ENCODE peak calls at places on chromosome 13, in seven cellular contexts. X is Peyer's patch; M is fibroblast of lung; R is body of pancreas; L is naive thymus-derived CD4-positive, alpha-beta T cell; C is tibial nerve; Q is endothelial cell of umbilical vein. H is an unnamed sample. For H3K4me1, the result is how much of the 10 kb centered on the place peaks cover.

GRCh38 chr13:24605923-24606372 is 74.3 kb upstream of the ATP12A start:
- DNase-seq in Q (no peak), X (no peak), L (peak), M (peak), R (no peak), C (no peak), H (peak)

GRCh38 chr13:93233997-93234416 is 7.4 kb downstream of the GPC6 start:
- DNase-seq in X (no peak), Q (no peak), C (no peak), L (no peak), M (no peak), R (no peak), H (peak)

GRCh38 chr13:98216135-98216565 is 39.1 kb upstream of the RNF113B start:
- DNase-seq in X (no peak), Q (peak), R (peak), M (peak), L (no peak), C (no peak), H (no peak)

GRCh38 chr13:47110141-47110540 is 213.3 kb upstream of the HTR2A start:
- DNase-seq in L (no peak), M (no peak), R (no peak), X (no peak), Q (no peak), C (no peak), H (no peak)

GRCh38 chr13:108460043-108460442 is 169.4 kb upstream of the MYO16 start:
- DNase-seq in X (no peak), R (no peak), M (no peak), Q (no peak), L (no peak), C (no peak), H (no peak)

GRCh38 chr13:113997845-113998751 is 24.2 kb upstream of the C13orf46 start:
- DNase-seq in M (peak), R (peak), L (no peak), X (no peak), Q (no peak), C (peak), H (no peak)

GRCh38 chr13:46327256-46327655 is 59.8 kb downstream of the RUBCNL start:
- DNase-seq in Q (no peak), M (no peak), L (no peak), C (no peak), X (no peak), R (no peak), H (no peak)

GRCh38 chr13:43835701-43836100 is 43.8 kb downstream of the CCDC122 start:
- DNase-seq in R (no peak), M (peak), C (no peak), Q (no peak), L (no peak), X (no peak), H (no peak)

GRCh38 chr13:73837147-73837546 is 297.1 kb downstream of the KLF12 start:
- DNase-seq in Q (no peak), M (no peak), R (no peak), X (no peak), L (no peak), C (no peak), H (no peak)

GRCh38 chr13:23699271-23699670 is 129.1 kb downstream of the TNFRSF19 start:
- DNase-seq in M (no peak), Q (no peak), L (no peak), C (no peak), X (no peak), R (no peak), H (no peak)

GRCh38 chr13:113115363-113116205 is 7.0 kb upstream of the F10 start:
- DNase-seq in X (no peak), C (no peak), R (peak), Q (no peak), M (no peak), L (no peak), H (no peak)

GRCh38 chr13:51684076-51684475 is 99.8 kb downstream of the WDFY2 start:
- DNase-seq in L (no peak), Q (no peak), M (no peak), X (no peak), C (no peak), R (no peak), H (no peak)

GRCh38 chr13:93819331-93819730 is 592.7 kb downstream of the GPC6 start:
- DNase-seq in X (no peak), C (no peak), R (no peak), Q (no peak), M (no peak), L (no peak), H (no peak)

GRCh38 chr13:31545616-31546015 is 193.7 kb upstream of the RXFP2 start:
- DNase-seq in R (no peak), C (no peak), L (no peak), Q (peak), M (no peak), X (no peak), H (no peak)

GRCh38 chr13:36362251-36362650 is 16.1 kb upstream of the SPART start:
- DNase-seq in L (no peak), X (no peak), R (no peak), M (peak), C (no peak), Q (no peak), H (no peak)

GRCh38 chr13:66341978-66342377 is 888.2 kb downstream of the PCDH9 start:
- DNase-seq in Q (no peak), L (no peak), M (peak), C (no peak), R (no peak), X (no peak), H (no peak)

GRCh38 chr13:74136089-74136658 is 2.0 kb upstream of the KLF12 start:
- DNase-seq in C (peak), M (peak), Q (peak), X (peak), R (no peak), L (peak), H (no peak)

GRCh38 chr13:46113596-46113995 is 8.8 kb upstream of the CPB2 start:
- DNase-seq in Q (no peak), R (peak), C (no peak), L (no peak), X (no peak), M (no peak), H (no peak)

GRCh38 chr13:52851153-52851962 is 2.9 kb upstream of the PCDH8 start:
- DNase-seq in L (no peak), C (peak), X (peak), M (peak), R (peak), Q (no peak), H (peak)

GRCh38 chr13:22463089-22463488 is 717.7 kb upstream of the SGCG start:
- DNase-seq in X (no peak), Q (no peak), C (no peak), R (no peak), M (no peak), L (no peak), H (no peak)

GRCh38 chr13:113857531-113858195 is 6.2 kb downstream of the GAS6 start:
- DNase-seq in M (no peak), L (no peak), C (no peak), Q (no peak), R (peak), X (peak), H (no peak)

GRCh38 chr13:93318538-93318937 is 91.9 kb downstream of the GPC6 start:
- DNase-seq in X (no peak), L (no peak), C (no peak), R (no peak), M (peak), Q (no peak), H (no peak)

GRCh38 chr13:63516124-63516523 is 2100.5 kb upstream of the PCDH20 start:
- DNase-seq in L (no peak), X (no peak), R (no peak), M (peak), Q (no peak), C (no peak), H (no peak)

GRCh38 chr13:51520524-51520923 is 63.7 kb upstream of the WDFY2 start:
- DNase-seq in Q (no peak), R (no peak), X (no peak), M (peak), L (no peak), C (no peak), H (no peak)

GRCh38 chr13:92843549-92843948 is 383.1 kb upstream of the GPC6 start:
- DNase-seq in R (no peak), L (no peak), Q (no peak), M (peak), C (no peak), X (no peak), H (no peak)

GRCh38 chr13:99386911-99387788 is 80.0 kb upstream of the GPR183 start:
- DNase-seq in Q (peak), X (peak), C (peak), L (peak), R (peak), M (no peak), H (peak)

GRCh38 chr13:94329754-94330551 is 149.5 kb downstream of the DCT start:
- DNase-seq in R (peak), L (no peak), X (no peak), Q (peak), C (peak), M (peak), H (no peak)

DNA sequence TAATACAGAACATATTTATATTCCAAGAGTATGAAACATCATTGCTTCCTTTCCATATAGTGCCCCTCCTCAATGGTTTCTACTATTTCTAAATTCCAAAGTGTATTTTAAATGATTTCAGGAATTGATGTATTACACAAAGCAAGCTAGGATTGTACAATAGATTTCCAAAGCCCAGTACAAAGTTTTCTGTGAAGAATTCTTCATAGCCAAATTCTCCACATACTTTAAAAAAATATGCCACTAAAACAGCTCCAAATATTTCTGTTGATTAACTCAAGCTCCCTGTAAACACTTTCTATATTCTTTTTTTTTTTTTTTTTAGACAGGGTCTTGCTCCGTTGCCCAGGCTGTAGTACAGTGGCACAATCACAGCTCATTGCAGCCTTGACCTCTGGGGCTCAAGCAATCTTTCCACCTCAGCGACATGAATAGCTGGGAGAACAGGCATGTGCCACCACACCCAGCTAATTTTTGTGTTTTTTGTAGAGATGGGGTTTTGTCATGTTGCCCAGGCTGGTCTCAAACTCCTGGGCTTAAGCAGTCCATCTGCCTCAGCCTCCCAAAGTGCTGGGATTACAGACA is 50.6 kb downstream of the ELF1 start:
- DNase-seq in C (no peak), Q (no peak), L (no peak), X (no peak), M (no peak), R (no peak), H (no peak)
- H3K4me1 ChIP-seq in C (under half), Q (under half), L (half or more), X (under half), M (under half), R (half or more), H (under half)

GRCh38 chr13:75505327-75505726 is 23.4 kb upstream of the TBC1D4 start:
- DNase-seq in L (no peak), R (no peak), C (no peak), M (no peak), X (no peak), Q (no peak), H (no peak)
- H3K4me1 ChIP-seq in L (under half), R (under half), C (under half), M (under half), X (under half), Q (under half), H (under half)

GRCh38 chr13:34589581-34589980 is 352.5 kb upstream of the NBEA start:
- DNase-seq in Q (no peak), M (no peak), R (no peak), L (no peak), C (no peak), X (no peak), H (no peak)
- H3K4me1 ChIP-seq in Q (under half), M (under half), R (under half), L (under half), C (under half), X (under half), H (under half)

DNA sequence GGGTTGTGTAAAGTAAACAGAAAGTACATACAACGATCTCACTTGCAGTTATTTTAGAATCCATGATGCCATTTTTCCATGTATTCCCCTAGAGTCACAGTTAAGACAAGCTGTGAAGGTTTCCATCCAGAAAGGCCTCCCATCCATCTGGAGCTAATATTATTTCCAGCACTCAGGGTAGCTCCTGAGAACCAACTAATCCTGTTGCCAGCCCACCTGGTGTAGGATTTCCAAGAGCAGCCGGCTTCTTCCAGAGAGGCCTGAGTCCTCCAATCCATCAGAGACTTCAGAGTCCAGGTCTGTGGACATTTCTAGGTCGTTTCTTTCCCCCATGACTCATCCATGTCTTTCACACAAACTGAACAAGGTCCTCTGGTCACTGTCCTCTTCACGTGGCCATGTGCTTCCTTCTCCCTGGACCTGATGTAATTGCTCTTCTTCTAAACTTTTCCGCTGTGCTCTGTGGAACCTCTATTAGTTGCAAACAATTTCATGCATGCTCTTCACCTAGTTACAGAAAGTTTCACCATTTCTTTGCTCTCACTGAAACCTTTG is 270.3 kb upstream of the TMTC4 start:
- DNase-seq in R (no peak), X (no peak), C (no peak), Q (no peak), M (no peak), L (no peak), H (no peak)
- H3K4me1 ChIP-seq in R (under half), X (under half), C (under half), Q (under half), M (under half), L (under half), H (under half)

GRCh38 chr13:48570225-48570828 is 37.4 kb upstream of the RCBTB2 start:
- DNase-seq in X (no peak), C (no peak), L (no peak), Q (no peak), R (peak), M (no peak), H (no peak)

GRCh38 chr13:48571121-48571901 is 38.4 kb upstream of the RCBTB2 start:
- DNase-seq in R (peak), X (no peak), M (peak), C (peak), L (no peak), Q (peak), H (no peak)

GRCh38 chr13:48575014-48575413 is 42.1 kb upstream of the RCBTB2 start:
- DNase-seq in Q (no peak), R (no peak), X (no peak), C (no peak), L (no peak), M (no peak), H (no peak)

GRCh38 chr13:48574036-48574796 is 41.3 kb upstream of the RCBTB2 start:
- DNase-seq in C (no peak), R (no peak), Q (no peak), M (no peak), L (no peak), X (no peak), H (no peak)

GRCh38 chr13:48573213-48573612 is 40.3 kb upstream of the RCBTB2 start:
- DNase-seq in X (no peak), C (no peak), L (no peak), R (no peak), M (no peak), Q (peak), H (no peak)
- H3K4me1 ChIP-seq in X (under half), C (under half), L (under half), R (under half), M (under half), Q (under half), H (under half)